ENCODE peak calls at places on chromosomes 16 and 17, in eight cellular contexts. B, A, U, K, E, F, M and C are unnamed samples.

GRCh38 chr17:44920565-44920940 is 5.3 kb upstream of the GFAP start:
- DNase-seq in B (no peak), A (no peak), U (no peak), K (peak), E (no peak), F (peak), M (peak), C (no peak)

GRCh38 chr16:84593825-84594724 is 23.8 kb downstream of the COTL1 start:
- DNase-seq in B (no peak), A (no peak), U (no peak), K (no peak), E (peak), F (peak), M (peak), C (peak)

GRCh38 chr16:77157773-77158172 is 33.2 kb upstream of the MON1B start:
- DNase-seq in B (no peak), A (peak), U (no peak), K (no peak), E (no peak), F (no peak), M (no peak), C (no peak)

GRCh38 chr16:17416461-17417221 is 54.1 kb downstream of the XYLT1 start:
- DNase-seq in B (no peak), A (peak), U (no peak), K (no peak), E (peak), F (peak), M (peak), C (peak)

GRCh38 chr17:2084766-2085647 is 30.1 kb downstream of the HIC1 start:
- DNase-seq in B (no peak), A (peak), U (no peak), K (no peak), E (no peak), F (peak), M (no peak), C (no peak)

GRCh38 chr17:1412185-1413110 is 12.4 kb upstream of the YWHAE start:
- DNase-seq in B (no peak), A (peak), U (peak), K (no peak), E (no peak), F (peak), M (no peak), C (no peak)

GRCh38 chr16:9256196-9256595 is 164.8 kb downstream of the HAPSTR1 start:
- DNase-seq in B (peak), A (no peak), U (no peak), K (no peak), E (no peak), F (no peak), M (no peak), C (no peak)

GRCh38 chr16:9072806-9073341 is 18.6 kb upstream of the HAPSTR1 start:
- DNase-seq in B (no peak), A (peak), U (no peak), K (no peak), E (peak), F (no peak), M (no peak), C (no peak)

GRCh38 chr17:35931794-35932419 is 1.3 kb upstream of the RDM1 start:
- DNase-seq in B (no peak), A (peak), U (no peak), K (no peak), E (no peak), F (peak), M (no peak), C (no peak)

GRCh38 chr16:84190731-84191388 is at the start of gene ADAD2:
- DNase-seq in B (no peak), A (peak), U (no peak), K (no peak), E (no peak), F (no peak), M (no peak), C (no peak)

GRCh38 chr16:64964126-64964540 is 157.7 kb downstream of the CDH11 start:
- DNase-seq in B (no peak), A (peak), U (no peak), K (no peak), E (no peak), F (no peak), M (no peak), C (no peak)

GRCh38 chr17:7213895-7214299 is 5.7 kb downstream of the DLG4 start:
- DNase-seq in B (peak), A (peak), U (peak), K (no peak), E (no peak), F (peak), M (no peak), C (peak)

GRCh38 chr17:58032691-58033415 is 25.8 kb upstream of the SRSF1 start:
- DNase-seq in B (no peak), A (no peak), U (no peak), K (no peak), E (no peak), F (no peak), M (no peak), C (no peak)

GRCh38 chr17:64336760-64337413 is 53.8 kb downstream of the PECAM1 start:
- DNase-seq in B (no peak), A (no peak), U (no peak), K (no peak), E (no peak), F (no peak), M (peak), C (no peak)

GRCh38 chr17:8479431-8479947 is 43.8 kb downstream of the NDEL1 start:
- DNase-seq in B (no peak), A (peak), U (peak), K (no peak), E (no peak), F (peak), M (no peak), C (no peak)

GRCh38 chr16:87809150-87809902 is 43.5 kb upstream of the KLHDC4 start:
- DNase-seq in B (no peak), A (no peak), U (no peak), K (no peak), E (peak), F (no peak), M (no peak), C (no peak)

GRCh38 chr16:47712276-47713224 is 251.4 kb downstream of the PHKB start:
- DNase-seq in B (no peak), A (no peak), U (no peak), K (no peak), E (no peak), F (no peak), M (peak), C (no peak)

GRCh38 chr16:84875846-84876245 is 56.1 kb downstream of the CRISPLD2 start:
- DNase-seq in B (no peak), A (no peak), U (no peak), K (no peak), E (no peak), F (no peak), M (no peak), C (no peak)

GRCh38 chr16:7405166-7405565 is 72.5 kb downstream of the RBFOX1 start:
- DNase-seq in B (peak), A (no peak), U (no peak), K (no peak), E (no peak), F (no peak), M (peak), C (no peak)

GRCh38 chr17:77563439-77564102 is 394.9 kb upstream of the TNRC6C start:
- DNase-seq in B (no peak), A (no peak), U (peak), K (peak), E (no peak), F (no peak), M (no peak), C (peak)

GRCh38 chr16:86632206-86632605 is 53.9 kb downstream of the FOXL1 start:
- DNase-seq in B (no peak), A (no peak), U (no peak), K (peak), E (no peak), F (no peak), M (peak), C (no peak)
- TF ChIP-seq CTCF in B (no peak), A (no peak), U (no peak), K (no peak), E (no peak), F (no peak), M (no peak), C (no peak)

GRCh38 chr16:549544-550263 is 10.5 kb upstream of the PRR35 start:
- DNase-seq in B (no peak), A (no peak), U (no peak), K (no peak), E (no peak), F (no peak), M (no peak), C (no peak)
- TF ChIP-seq CTCF in B (peak), A (no peak), U (no peak), K (no peak), E (no peak), F (no peak), M (no peak), C (no peak)

GRCh38 chr16:22183335-22183734 is 21.0 kb downstream of the SDR42E2 start:
- DNase-seq in B (no peak), A (no peak), U (no peak), K (no peak), E (no peak), F (no peak), M (no peak), C (no peak)

GRCh38 chr16:22181843-22182242 is 19.5 kb downstream of the SDR42E2 start:
- DNase-seq in B (no peak), A (no peak), U (no peak), K (no peak), E (no peak), F (no peak), M (no peak), C (no peak)

GRCh38 chr16:22186517-22186916 is 19.6 kb upstream of the EEF2K start:
- DNase-seq in B (no peak), A (no peak), U (no peak), K (no peak), E (no peak), F (no peak), M (no peak), C (no peak)

GRCh38 chr16:22184615-22184968 is 21.5 kb upstream of the EEF2K start:
- DNase-seq in B (no peak), A (no peak), U (no peak), K (no peak), E (no peak), F (no peak), M (no peak), C (no peak)

GRCh38 chr16:22183901-22184614 is 21.8 kb downstream of the SDR42E2 start:
- DNase-seq in B (no peak), A (no peak), U (no peak), K (no peak), E (no peak), F (no peak), M (no peak), C (no peak)
- TF ChIP-seq CTCF in B (no peak), A (peak), U (no peak), K (no peak), E (peak), F (no peak), M (no peak), C (no peak)

GRCh38 chr17:49035470-49036269 is 38.5 kb downstream of the IGF2BP1 start:
- DNase-seq in B (peak), A (peak), U (no peak), K (peak), E (no peak), F (peak), M (peak), C (no peak)
- TF ChIP-seq CTCF in B (peak), A (peak), U (peak), K (peak), E (peak), F (peak), M (peak), C (peak)

DNA sequence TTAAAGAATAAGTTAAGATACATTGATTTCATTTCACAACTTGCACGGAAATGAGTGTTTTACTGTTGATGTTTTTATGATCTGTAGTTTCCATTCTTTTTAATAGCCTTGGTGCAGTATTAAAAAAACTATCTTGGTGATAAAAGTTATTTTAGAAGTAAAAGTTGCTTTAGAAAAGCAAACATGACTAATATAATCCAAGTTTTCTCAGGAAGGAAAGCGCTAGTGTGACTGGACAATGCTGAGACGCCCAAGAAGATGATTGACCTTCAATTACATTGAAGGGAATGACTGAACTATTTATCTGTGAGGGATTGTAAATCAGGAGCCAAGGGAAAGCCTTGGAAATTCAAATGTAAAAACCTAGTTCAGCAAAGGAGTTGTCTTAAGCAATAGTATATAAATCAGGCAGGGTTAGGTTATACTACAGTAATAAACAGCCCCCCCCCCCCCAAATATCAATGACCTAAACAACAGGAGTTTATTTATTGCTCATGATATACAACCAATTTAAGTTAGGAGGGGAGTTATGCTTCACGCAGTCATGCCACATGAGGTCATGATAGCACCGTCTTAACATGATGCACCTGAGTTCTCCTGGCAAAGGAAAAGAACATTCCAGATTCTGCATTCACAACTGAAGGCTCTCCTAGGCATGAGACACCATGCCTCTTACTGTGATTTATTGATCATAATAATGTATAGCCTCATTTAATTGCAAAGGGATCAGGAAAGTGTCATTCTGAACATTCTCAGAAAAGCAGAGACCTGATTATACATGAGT is 443.8 kb downstream of the CDH13 start:
- DNase-seq in B (no peak), A (peak), U (no peak), K (no peak), E (no peak), F (no peak), M (no peak), C (no peak)
- TF ChIP-seq CTCF in B (no peak), A (no peak), U (no peak), K (no peak), E (no peak), F (no peak), M (no peak), C (no peak)

GRCh38 chr17:66904760-66905637 is 59.5 kb upstream of the CACNG4 start:
- DNase-seq in B (no peak), A (peak), U (no peak), K (no peak), E (no peak), F (peak), M (no peak), C (no peak)

GRCh38 chr17:66903781-66904180 is 60.7 kb upstream of the CACNG4 start:
- DNase-seq in B (no peak), A (no peak), U (no peak), K (no peak), E (no peak), F (no peak), M (no peak), C (no peak)

GRCh38 chr17:66898536-66898935 is 63.6 kb downstream of the CACNG5 start:
- DNase-seq in B (no peak), A (no peak), U (no peak), K (no peak), E (no peak), F (no peak), M (no peak), C (no peak)

GRCh38 chr17:66897141-66897540 is 62.2 kb downstream of the CACNG5 start:
- DNase-seq in B (no peak), A (no peak), U (no peak), K (no peak), E (no peak), F (no peak), M (no peak), C (no peak)

DNA sequence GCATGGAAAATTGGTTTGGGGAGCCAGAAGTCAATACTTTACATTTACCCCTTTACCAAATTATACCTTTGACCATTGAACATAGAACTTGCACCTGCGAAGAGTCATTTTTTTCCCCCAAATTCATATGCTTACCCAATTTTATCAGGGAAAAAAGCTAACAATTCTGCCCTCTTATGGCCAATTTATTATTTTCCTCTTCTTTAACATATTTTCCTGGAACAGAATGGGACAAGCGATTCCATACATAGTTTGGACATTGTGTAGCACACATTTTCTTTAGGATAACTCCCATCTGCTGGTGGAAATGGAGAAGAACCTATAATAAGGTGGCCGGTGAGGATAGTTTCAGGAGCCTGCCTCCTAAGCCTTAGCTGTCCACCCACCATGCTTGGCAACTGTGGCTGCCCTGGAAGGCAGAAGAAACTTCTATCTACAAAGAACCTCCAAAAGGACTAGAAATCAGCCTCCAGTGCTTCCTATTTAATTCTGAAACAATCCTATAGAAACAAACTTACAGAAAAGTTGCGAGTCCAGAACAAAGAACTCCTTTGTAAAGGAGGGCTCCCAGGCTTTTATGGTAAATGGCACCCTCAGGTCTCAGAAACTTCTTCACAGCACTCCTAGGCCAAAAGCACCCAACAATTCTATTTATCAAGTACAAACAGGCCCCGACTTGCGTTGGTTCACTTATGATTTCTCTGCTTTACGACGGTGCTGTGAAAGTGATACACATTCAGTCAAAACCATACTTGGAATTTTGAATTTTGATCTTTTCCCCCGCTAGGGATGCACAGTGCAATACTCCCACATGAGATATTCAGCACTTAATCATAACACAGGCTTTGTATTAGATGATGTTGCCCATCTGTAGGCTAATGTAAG is 64.1 kb upstream of the CACNG4 start:
- DNase-seq in B (no peak), A (peak), U (no peak), K (no peak), E (no peak), F (no peak), M (no peak), C (no peak)
- TF ChIP-seq CTCF in B (peak), A (peak), U (no peak), K (no peak), E (no peak), F (peak), M (no peak), C (no peak)

GRCh38 chr17:76432004-76432403 is 20.9 kb downstream of the UBE2O start:
- DNase-seq in B (no peak), A (no peak), U (no peak), K (peak), E (no peak), F (no peak), M (no peak), C (no peak)

GRCh38 chr17:76433693-76434092 is 19.3 kb downstream of the UBE2O start:
- DNase-seq in B (no peak), A (no peak), U (no peak), K (peak), E (no peak), F (no peak), M (no peak), C (no peak)

GRCh38 chr17:76434870-76435269 is 18.1 kb downstream of the UBE2O start:
- DNase-seq in B (no peak), A (no peak), U (no peak), K (peak), E (no peak), F (peak), M (no peak), C (no peak)

GRCh38 chr17:76431509-76431908 is 21.4 kb downstream of the UBE2O start:
- DNase-seq in B (no peak), A (no peak), U (no peak), K (no peak), E (no peak), F (no peak), M (no peak), C (no peak)

GRCh38 chr17:76432712-76433336 is 20.1 kb downstream of the UBE2O start:
- DNase-seq in B (no peak), A (peak), U (no peak), K (no peak), E (no peak), F (no peak), M (no peak), C (no peak)
- TF ChIP-seq CTCF in B (peak), A (peak), U (no peak), K (peak), E (peak), F (peak), M (peak), C (peak)